ENCODE peak calls at places on chromosomes 5 and 9, in nine cellular contexts. J is fibroblast of pulmonary artery; M is frontal cortex; I is caudate nucleus; E is NCI-H2171; K is effector memory CD8-positive, alpha-beta T cell; P is foreskin fibroblast; F is memory B cell; Z is stimulated activated CD8-positive, alpha-beta memory T cell treated with anti-CD3 and anti-CD28 coated beads, Interleukin-2, amount 100 ng/mL, for 48 hours. D is an unnamed sample.

GRCh38 chr9:136964171-136964689 is 12.2 kb downstream of the LCN12 start:
- DNase-seq in K (no peak), J (no peak), I (no peak), E (no peak), Z (no peak), F (no peak), P (no peak), M (no peak), D (no peak)

GRCh38 chr9:38212016-38212415 is 143.0 kb upstream of the SHB start:
- DNase-seq in M (no peak), J (no peak), P (no peak), F (no peak), K (no peak), Z (no peak), E (no peak), I (no peak), D (no peak)

GRCh38 chr5:180142824-180143610 is 66.0 kb downstream of the RASGEF1C start:
- DNase-seq in P (no peak), I (no peak), K (no peak), F (no peak), E (no peak), J (no peak), M (no peak), Z (no peak), D (no peak)

GRCh38 chr5:149437369-149438040 is 58.4 kb upstream of the IL17B start:
- DNase-seq in Z (no peak), M (no peak), F (no peak), K (no peak), P (no peak), E (no peak), I (no peak), J (no peak), D (no peak)

GRCh38 chr9:304519-305185 is 90.0 kb downstream of the DOCK8 start:
- DNase-seq in F (no peak), J (no peak), I (no peak), M (no peak), Z (no peak), K (no peak), P (no peak), E (no peak), D (no peak)

GRCh38 chr5:179275941-179276837 is 69.1 kb downstream of the ADAMTS2 start:
- DNase-seq in E (no peak), P (peak), J (peak), K (no peak), F (no peak), I (no peak), Z (no peak), M (no peak), D (no peak)

GRCh38 chr9:70340572-70340971 is 73.9 kb downstream of the KLF9 start:
- DNase-seq in F (no peak), Z (no peak), P (no peak), J (peak), I (no peak), K (no peak), M (peak), E (peak), D (no peak)

GRCh38 chr9:118829334-118829733 is 539.9 kb downstream of the BRINP1 start:
- DNase-seq in M (no peak), K (no peak), J (no peak), I (no peak), Z (no peak), P (no peak), E (peak), F (no peak), D (no peak)

GRCh38 chr9:116737137-116737546 is 50.0 kb downstream of the TRIM32 start:
- DNase-seq in M (peak), Z (peak), P (peak), K (peak), I (peak), J (peak), E (peak), F (peak), D (peak)

GRCh38 chr9:130235558-130236435 is 29.8 kb upstream of the HMCN2 start:
- DNase-seq in K (peak), P (peak), E (peak), F (peak), I (peak), J (peak), Z (peak), M (peak), D (peak)

GRCh38 chr5:119270955-119271757 is 84.7 kb upstream of the TNFAIP8 start:
- DNase-seq in F (no peak), K (no peak), J (no peak), E (no peak), M (no peak), I (no peak), P (no peak), Z (no peak), D (no peak)

GRCh38 chr9:97633859-97634485 is 351 bp downstream of the NCBP1 start:
- DNase-seq in I (no peak), P (no peak), F (no peak), J (no peak), K (no peak), Z (no peak), E (no peak), M (no peak), D (no peak)

GRCh38 chr9:110050925-110051355 is 157.0 kb downstream of the C9orf152 start:
- DNase-seq in J (peak), Z (no peak), F (no peak), I (no peak), M (no peak), E (no peak), K (no peak), P (peak), D (peak)

GRCh38 chr5:1702318-1702717 is 97.3 kb downstream of the MRPL36 start:
- DNase-seq in E (no peak), I (no peak), K (no peak), F (no peak), M (no peak), J (no peak), P (no peak), Z (no peak), D (no peak)

GRCh38 chr9:124527781-124528180 is 20.6 kb upstream of the NR5A1 start:
- DNase-seq in E (no peak), K (no peak), I (no peak), P (peak), J (no peak), M (no peak), Z (no peak), F (no peak), D (no peak)

GRCh38 chr9:129500166-129500862 is 120.6 kb downstream of the C9orf50 start:
- DNase-seq in Z (no peak), J (peak), F (no peak), I (no peak), P (no peak), M (no peak), K (no peak), E (no peak), D (no peak)

GRCh38 chr5:151048526-151048925 is 28.1 kb downstream of the GPX3 start:
- DNase-seq in E (no peak), P (no peak), I (no peak), J (no peak), M (no peak), Z (no peak), F (no peak), K (no peak), D (no peak)